ENCODE peak calls at places on chromosomes 1 and 21, in seven cellular contexts. J, T, L, H, P, S and Q are unnamed samples.

GRCh38 chr1:218211241-218211640 is 73.9 kb upstream of the RRP15 start:
- DNase-seq in J (peak; percentile 30), T (peak; percentile 71), L (no peak), H (peak; percentile 23), P (no peak), S (no peak), Q (no peak)

GRCh38 chr21:38790961-38791360 is 14.8 kb upstream of the ETS2 start:
- DNase-seq in J (no peak), T (no peak), L (no peak), H (no peak), P (no peak), S (no peak), Q (no peak)

GRCh38 chr1:102118150-102118549 is 121.4 kb upstream of the OLFM3 start:
- DNase-seq in J (no peak), T (no peak), L (no peak), H (no peak), P (no peak), S (no peak), Q (no peak)

GRCh38 chr1:3366181-3367051 is 88.0 kb upstream of the ARHGEF16 start:
- DNase-seq in J (peak; percentile 59), T (peak; percentile 21), L (no peak), H (peak; percentile 10), P (no peak), S (peak; percentile 89), Q (no peak)

GRCh38 chr1:92577251-92577895 is 90.6 kb upstream of the GFI1 start:
- DNase-seq in J (peak; percentile 65), T (peak; percentile 18), L (no peak), H (peak; percentile 29), P (no peak), S (no peak), Q (no peak)

GRCh38 chr1:91092503-91092902 is 70.7 kb upstream of the ZNF644 start:
- DNase-seq in J (no peak), T (peak; percentile 44), L (no peak), H (no peak), P (no peak), S (no peak), Q (no peak)

GRCh38 chr1:247316590-247317197 is 15.0 kb downstream of the ZNF496 start:
- DNase-seq in J (no peak), T (no peak), L (no peak), H (no peak), P (no peak), S (no peak), Q (no peak)

GRCh38 chr1:85494957-85495266 is 30.0 kb upstream of the DDAH1 start:
- DNase-seq in J (peak; percentile 59), T (peak; percentile 54), L (peak; percentile 63), H (peak; percentile 25), P (no peak), S (no peak), Q (no peak)

GRCh38 chr1:16158025-16158424 is 2.2 kb upstream of the EPHA2 start:
- DNase-seq in J (no peak), T (no peak), L (no peak), H (no peak), P (no peak), S (no peak), Q (no peak)

GRCh38 chr1:93042134-93042821 is 36.8 kb upstream of the MTF2 start:
- DNase-seq in J (no peak), T (no peak), L (no peak), H (no peak), P (no peak), S (no peak), Q (no peak)

GRCh38 chr1:162939035-162939434 is 78.1 kb upstream of the CCDC190 start:
- DNase-seq in J (no peak), T (peak; percentile 65), L (no peak), H (no peak), P (no peak), S (no peak), Q (no peak)

GRCh38 chr1:112852934-112853333 is 103.1 kb downstream of the SLC16A1 start:
- DNase-seq in J (no peak), T (no peak), L (no peak), H (no peak), P (no peak), S (no peak), Q (no peak)

GRCh38 chr1:81824759-81825158 is 24.0 kb downstream of the ADGRL2 start:
- DNase-seq in J (no peak), T (no peak), L (no peak), H (no peak), P (no peak), S (no peak), Q (no peak)

GRCh38 chr1:40822890-40823289 is 39.3 kb downstream of the CITED4 start:
- DNase-seq in J (no peak), T (no peak), L (no peak), H (no peak), P (no peak), S (no peak), Q (no peak)

GRCh38 chr1:22749919-22750670 is 39.5 kb downstream of the EPHB2 start:
- DNase-seq in J (peak; percentile 95), T (peak; percentile 89), L (no peak), H (peak; percentile 98), P (no peak), S (no peak), Q (no peak)

GRCh38 chr1:67647036-67647798 is 37.8 kb upstream of the GADD45A start:
- DNase-seq in J (peak; percentile 19), T (peak; percentile 88), L (no peak), H (no peak), P (no peak), S (no peak), Q (no peak)
- H3K9ac ChIP-seq in J (no peak overlapping the region), T (no peak overlapping the region), L (no peak overlapping the region), H (no peak overlapping the region), P (no peak overlapping the region), S (no peak overlapping the region), Q (no peak overlapping the region)

GRCh38 chr1:29672416-29672815 is 436.1 kb downstream of the PTPRU start:
- DNase-seq in J (no peak), T (no peak), L (no peak), H (no peak), P (no peak), S (no peak), Q (no peak)

GRCh38 chr1:29671957-29672356 is 435.6 kb downstream of the PTPRU start:
- DNase-seq in J (no peak), T (no peak), L (no peak), H (no peak), P (no peak), S (no peak), Q (no peak)

GRCh38 chr1:29671446-29671845 is 435.1 kb downstream of the PTPRU start:
- DNase-seq in J (no peak), T (no peak), L (peak; percentile 31), H (no peak), P (no peak), S (no peak), Q (no peak)

GRCh38 chr1:29673669-29674624 is 437.6 kb downstream of the PTPRU start:
- DNase-seq in J (no peak), T (peak; percentile 27), L (peak; percentile 47), H (no peak), P (no peak), S (no peak), Q (no peak)

GRCh38 chr1:29672955-29673507 is 436.7 kb downstream of the PTPRU start:
- DNase-seq in J (no peak), T (no peak), L (peak; percentile 38), H (no peak), P (no peak), S (no peak), Q (no peak)
- H3K9ac ChIP-seq in J (no peak overlapping the region), T (no peak overlapping the region), L (no peak overlapping the region), H (no peak overlapping the region), P (no peak overlapping the region), S (no peak overlapping the region), Q (no peak overlapping the region)

DNA sequence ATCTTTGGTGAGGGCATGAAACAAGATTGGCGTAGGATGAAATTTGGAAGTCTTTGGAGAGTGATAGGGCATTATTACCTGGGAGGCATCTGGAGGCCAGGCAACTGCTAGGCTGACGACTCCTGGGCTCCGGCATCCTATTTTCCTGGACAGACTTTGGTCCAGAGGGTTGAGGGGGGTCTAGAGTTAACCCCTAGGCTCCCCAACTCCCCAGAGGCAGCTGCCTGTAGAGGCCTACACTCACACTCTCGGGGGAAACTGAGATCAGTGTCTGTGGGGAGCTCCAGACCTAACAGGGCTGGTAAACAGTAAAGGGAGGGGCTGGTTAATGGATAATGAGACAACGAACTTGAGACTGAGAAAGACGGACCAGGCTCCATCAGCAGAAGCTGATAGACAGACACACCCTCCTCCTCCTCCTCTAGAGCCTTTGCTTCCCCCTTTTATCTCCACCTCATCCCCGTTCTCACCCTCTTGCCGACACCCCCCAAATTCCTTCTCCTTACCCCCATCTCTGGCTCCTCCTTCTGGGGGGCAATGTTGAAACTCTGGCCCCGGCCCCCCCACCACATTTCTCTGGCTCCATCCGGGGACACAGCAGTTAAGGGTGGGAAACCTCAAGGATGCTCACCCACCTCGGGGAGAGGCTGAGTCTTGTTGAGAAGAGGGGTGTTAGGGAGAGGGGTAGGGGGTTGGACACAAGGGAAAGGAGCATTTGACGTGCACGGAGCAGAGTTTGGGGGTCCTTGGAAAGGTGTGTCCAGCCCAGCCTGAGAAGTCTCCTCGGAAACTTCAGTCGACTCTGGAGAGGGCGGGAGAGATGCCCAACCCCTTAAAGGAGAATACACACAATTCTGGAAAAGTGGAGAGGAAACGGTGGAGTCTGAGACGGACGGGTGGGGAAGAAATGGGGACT is at the start of gene MTMR11:
- DNase-seq in J (peak; percentile 69), T (peak; percentile 69), L (peak; percentile 67), H (peak; percentile 34), P (no peak), S (no peak), Q (no peak)
- H3K9ac ChIP-seq in J (peak within 1 kb of the TSS; percentile 82), T (peak within 1 kb of the TSS; percentile 59), L (no peak within 1 kb of the TSS), H (peak within 1 kb of the TSS; percentile 89), P (no peak within 1 kb of the TSS), S (peak within 1 kb of the TSS; percentile 34), Q (peak within 1 kb of the TSS; percentile 77)

GRCh38 chr1:208235356-208235982 is 8.7 kb downstream of the PLXNA2 start:
- DNase-seq in J (no peak), T (no peak), L (peak; percentile 84), H (no peak), P (no peak), S (no peak), Q (no peak)
- H3K9ac ChIP-seq in J (peak overlapping the region; percentile 53), T (no peak overlapping the region), L (no peak overlapping the region), H (no peak overlapping the region), P (no peak overlapping the region), S (peak overlapping the region; percentile 0), Q (no peak overlapping the region)